ENCODE peak calls at places on chromosomes 2 and 18, in six cellular contexts. One of them, this sample, is unnamed.

GRCh38 chr18:75548353-75548752 is 120.8 kb upstream of the SMIM21 start:
- DNase-seq in RCC 7860: no peak
- DNase-seq in psoas muscle: no peak
- DNase-seq in stimulated activated CD4-positive, alpha-beta T cell treated with anti-CD3 and anti-CD28 coated beads, TNF-alpha, amount 100 ng/mL, for 4 hours: no peak
- DNase-seq in M059J: peak; percentile 33
- DNase-seq in SHP77: no peak
- DNase-seq in this sample: peak; percentile 4

GRCh38 chr2:20326163-20326780 is 24.4 kb downstream of the PUM2 start:
- DNase-seq in RCC 7860: peak; percentile 29
- DNase-seq in psoas muscle: no peak
- DNase-seq in stimulated activated CD4-positive, alpha-beta T cell treated with anti-CD3 and anti-CD28 coated beads, TNF-alpha, amount 100 ng/mL, for 4 hours: no peak
- DNase-seq in M059J: peak; percentile 57
- DNase-seq in SHP77: peak; percentile 56
- DNase-seq in this sample: peak; percentile 27

GRCh38 chr2:24830786-24831185 is 37.6 kb downstream of the CENPO start:
- DNase-seq in RCC 7860: no peak
- DNase-seq in psoas muscle: peak; percentile 41
- DNase-seq in stimulated activated CD4-positive, alpha-beta T cell treated with anti-CD3 and anti-CD28 coated beads, TNF-alpha, amount 100 ng/mL, for 4 hours: no peak
- DNase-seq in M059J: no peak
- DNase-seq in SHP77: no peak
- DNase-seq in this sample: no peak

GRCh38 chr2:207487650-207488315 is 42.0 kb upstream of the CREB1 start:
- DNase-seq in RCC 7860: peak; percentile 92
- DNase-seq in psoas muscle: no peak
- DNase-seq in stimulated activated CD4-positive, alpha-beta T cell treated with anti-CD3 and anti-CD28 coated beads, TNF-alpha, amount 100 ng/mL, for 4 hours: no peak
- DNase-seq in M059J: peak; percentile 92
- DNase-seq in SHP77: peak; percentile 14
- DNase-seq in this sample: peak; percentile 90

GRCh38 chr2:9315280-9315847 is 108.0 kb downstream of the ITGB1BP1 start:
- DNase-seq in RCC 7860: no peak
- DNase-seq in psoas muscle: no peak
- DNase-seq in stimulated activated CD4-positive, alpha-beta T cell treated with anti-CD3 and anti-CD28 coated beads, TNF-alpha, amount 100 ng/mL, for 4 hours: no peak
- DNase-seq in M059J: no peak
- DNase-seq in SHP77: no peak
- DNase-seq in this sample: no peak

GRCh38 chr18:25016181-25016580 is 335.8 kb downstream of the ZNF521 start:
- DNase-seq in RCC 7860: no peak
- DNase-seq in psoas muscle: no peak
- DNase-seq in stimulated activated CD4-positive, alpha-beta T cell treated with anti-CD3 and anti-CD28 coated beads, TNF-alpha, amount 100 ng/mL, for 4 hours: no peak
- DNase-seq in M059J: no peak
- DNase-seq in SHP77: no peak
- DNase-seq in this sample: no peak

GRCh38 chr2:98833917-98834263 is 102.1 kb downstream of the CRACDL start:
- DNase-seq in RCC 7860: no peak
- DNase-seq in psoas muscle: no peak
- DNase-seq in stimulated activated CD4-positive, alpha-beta T cell treated with anti-CD3 and anti-CD28 coated beads, TNF-alpha, amount 100 ng/mL, for 4 hours: no peak
- DNase-seq in M059J: no peak
- DNase-seq in SHP77: no peak
- DNase-seq in this sample: no peak

GRCh38 chr2:88350641-88351601 is 101.6 kb downstream of the FOXI3 start:
- DNase-seq in RCC 7860: no peak
- DNase-seq in psoas muscle: no peak
- DNase-seq in stimulated activated CD4-positive, alpha-beta T cell treated with anti-CD3 and anti-CD28 coated beads, TNF-alpha, amount 100 ng/mL, for 4 hours: peak; percentile 39
- DNase-seq in M059J: no peak
- DNase-seq in SHP77: no peak
- DNase-seq in this sample: no peak

GRCh38 chr2:15920696-15921095 is 19.7 kb upstream of the MYCN start:
- DNase-seq in RCC 7860: no peak
- DNase-seq in psoas muscle: no peak
- DNase-seq in stimulated activated CD4-positive, alpha-beta T cell treated with anti-CD3 and anti-CD28 coated beads, TNF-alpha, amount 100 ng/mL, for 4 hours: no peak
- DNase-seq in M059J: no peak
- DNase-seq in SHP77: no peak
- DNase-seq in this sample: no peak

GRCh38 chr2:212520340-212520739 is 18.3 kb downstream of the ERBB4 start:
- DNase-seq in RCC 7860: peak; percentile 16
- DNase-seq in psoas muscle: no peak
- DNase-seq in stimulated activated CD4-positive, alpha-beta T cell treated with anti-CD3 and anti-CD28 coated beads, TNF-alpha, amount 100 ng/mL, for 4 hours: no peak
- DNase-seq in M059J: peak; percentile 9
- DNase-seq in SHP77: peak; percentile 18
- DNase-seq in this sample: no peak

GRCh38 chr18:24397131-24397693 is 412 bp downstream of the OSBPL1A start:
- DNase-seq in RCC 7860: no peak
- DNase-seq in psoas muscle: peak; percentile 55
- DNase-seq in stimulated activated CD4-positive, alpha-beta T cell treated with anti-CD3 and anti-CD28 coated beads, TNF-alpha, amount 100 ng/mL, for 4 hours: peak; percentile 12
- DNase-seq in M059J: peak; percentile 75
- DNase-seq in SHP77: peak; percentile 73
- DNase-seq in this sample: peak; percentile 75

GRCh38 chr2:127392133-127392827 is 4.5 kb upstream of the MAP3K2 start:
- DNase-seq in RCC 7860: peak; percentile 63
- DNase-seq in psoas muscle: no peak
- DNase-seq in stimulated activated CD4-positive, alpha-beta T cell treated with anti-CD3 and anti-CD28 coated beads, TNF-alpha, amount 100 ng/mL, for 4 hours: no peak
- DNase-seq in M059J: peak; percentile 43
- DNase-seq in SHP77: no peak
- DNase-seq in this sample: peak; percentile 61

This sample was measured in astrocyte.